ENCODE peak calls at places on chromosome 21, in four cellular contexts. One of them, this sample, is unnamed.

GRCh38 chr21:38984568-38984967 is 178.8 kb downstream of the ETS2 start:
- DNase-seq in K562: no peak
- DNase-seq in HepG2: no peak
- DNase-seq in WTC11: no peak
- DNase-seq in this sample: no peak

GRCh38 chr21:38913120-38913975 is 107.6 kb downstream of the ETS2 start:
- DNase-seq in K562: peak; percentile 49
- DNase-seq in HepG2: no peak
- DNase-seq in WTC11: peak; percentile 75
- DNase-seq in this sample: peak; percentile 31

GRCh38 chr21:37455504-37455911 is 88.9 kb downstream of the DYRK1A start:
- DNase-seq in K562: peak; percentile 94
- DNase-seq in HepG2: no peak
- DNase-seq in WTC11: no peak
- DNase-seq in this sample: no peak

GRCh38 chr21:36613064-36613463 is 85.9 kb upstream of the SIM2 start:
- DNase-seq in K562: no peak
- DNase-seq in HepG2: peak; percentile 49
- DNase-seq in WTC11: no peak
- DNase-seq in this sample: no peak

GRCh38 chr21:20822559-20823133 is 175.6 kb upstream of the NCAM2 start:
- DNase-seq in K562: no peak
- DNase-seq in HepG2: no peak
- DNase-seq in WTC11: no peak
- DNase-seq in this sample: no peak

GRCh38 chr21:26377111-26377694 is 195.9 kb downstream of the CYYR1 start:
- DNase-seq in K562: no peak
- DNase-seq in HepG2: no peak
- DNase-seq in WTC11: no peak
- DNase-seq in this sample: no peak

GRCh38 chr21:28959367-28960099 is 33.1 kb downstream of the LTN1 start:
- DNase-seq in K562: peak; percentile 6
- DNase-seq in HepG2: peak; percentile 2
- DNase-seq in WTC11: no peak
- DNase-seq in this sample: no peak

GRCh38 chr21:29254550-29254949 is 44.2 kb upstream of the BACH1 start:
- DNase-seq in K562: no peak
- DNase-seq in HepG2: no peak
- DNase-seq in WTC11: no peak
- DNase-seq in this sample: no peak

GRCh38 chr21:46092026-46092764 is 5.7 kb upstream of the COL6A2 start:
- DNase-seq in K562: no peak
- DNase-seq in HepG2: no peak
- DNase-seq in WTC11: no peak
- DNase-seq in this sample: no peak

GRCh38 chr21:22164912-22165311 is 1166.7 kb downstream of the NCAM2 start:
- DNase-seq in K562: peak; percentile 2
- DNase-seq in HepG2: no peak
- DNase-seq in WTC11: no peak
- DNase-seq in this sample: no peak

GRCh38 chr21:32611471-32611997 is 643 bp downstream of the CFAP298 start:
- DNase-seq in K562: peak; percentile 68
- DNase-seq in HepG2: no peak
- DNase-seq in WTC11: no peak
- DNase-seq in this sample: peak; percentile 54

GRCh38 chr21:18743523-18743922 is 339.9 kb upstream of the TMPRSS15 start:
- DNase-seq in K562: no peak
- DNase-seq in HepG2: no peak
- DNase-seq in WTC11: no peak
- DNase-seq in this sample: no peak

GRCh38 chr21:36235058-36235582 is 78.5 kb downstream of the DOP1B start:
- DNase-seq in K562: no peak
- DNase-seq in HepG2: peak; percentile 95
- DNase-seq in WTC11: no peak
- DNase-seq in this sample: no peak

GRCh38 chr21:31728952-31729351 is 3.0 kb downstream of the SCAF4 start:
- DNase-seq in K562: no peak
- DNase-seq in HepG2: no peak
- DNase-seq in WTC11: no peak
- DNase-seq in this sample: no peak

GRCh38 chr21:42037943-42038342 is 27.8 kb upstream of the ZBTB21 start:
- DNase-seq in K562: no peak
- DNase-seq in HepG2: peak; percentile 85
- DNase-seq in WTC11: no peak
- DNase-seq in this sample: no peak

GRCh38 chr21:33374874-33375644 is 28.2 kb upstream of the IFNGR2 start:
- DNase-seq in K562: no peak
- DNase-seq in HepG2: no peak
- DNase-seq in WTC11: no peak
- DNase-seq in this sample: no peak

GRCh38 chr21:31929548-31929947 is 56.7 kb downstream of the HUNK start:
- DNase-seq in K562: no peak
- DNase-seq in HepG2: peak; percentile 95
- DNase-seq in WTC11: no peak
- DNase-seq in this sample: no peak

GRCh38 chr21:39386194-39386593 is 37.3 kb upstream of the HMGN1 start:
- DNase-seq in K562: no peak
- DNase-seq in HepG2: peak; percentile 75
- DNase-seq in WTC11: no peak
- DNase-seq in this sample: no peak

GRCh38 chr21:38380391-38381137 is 117.7 kb downstream of the ERG start:
- DNase-seq in K562: no peak
- DNase-seq in HepG2: no peak
- DNase-seq in WTC11: no peak
- DNase-seq in this sample: no peak

DNA sequence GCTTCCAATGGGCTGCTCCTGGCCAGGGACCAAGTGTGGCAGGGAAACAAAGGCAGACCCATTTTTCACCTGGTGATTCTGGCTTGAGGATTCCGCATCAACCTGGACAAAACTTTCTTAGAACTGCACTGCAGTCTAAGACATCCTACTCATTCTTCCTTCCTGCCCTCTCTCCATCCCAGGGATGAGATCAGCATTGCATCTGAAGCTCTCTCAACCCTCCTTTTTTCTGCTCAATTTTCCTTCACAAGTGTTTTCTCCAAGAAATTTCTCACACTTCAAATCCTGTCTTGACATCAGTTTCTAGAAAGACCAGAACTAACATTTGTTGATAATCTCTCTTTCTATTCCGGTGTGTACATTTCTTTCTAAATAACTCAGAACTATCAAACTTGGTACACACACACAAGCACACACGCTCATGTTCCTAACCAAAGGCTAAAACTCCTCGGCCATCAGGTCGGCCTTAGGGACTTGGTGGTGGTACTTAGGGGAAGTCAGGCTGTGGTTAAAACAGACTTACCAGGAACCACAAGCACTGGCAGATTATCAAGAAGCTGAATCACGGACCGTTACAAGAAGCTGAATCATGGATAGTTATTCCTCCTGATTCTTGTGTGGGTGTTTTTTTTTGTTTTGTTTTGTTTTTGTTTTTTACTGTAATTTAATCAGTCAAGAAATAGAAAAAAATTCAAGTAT is 21.0 kb upstream of the CXADR start:
- DNase-seq in K562: no peak
- DNase-seq in HepG2: no peak
- DNase-seq in WTC11: no peak
- DNase-seq in this sample: no peak
- TF ChIP-seq ELF4 in K562: no peak
- TF ChIP-seq ELF4 in HepG2: no peak
- TF ChIP-seq ELF4 in WTC11: no peak
- TF ChIP-seq ELF4 in this sample: no peak

GRCh38 chr21:44930543-44930981 is 9.3 kb upstream of the SLX9 start:
- DNase-seq in K562: no peak
- DNase-seq in HepG2: no peak
- DNase-seq in WTC11: no peak
- DNase-seq in this sample: no peak

GRCh38 chr21:44931501-44932365 is 8.1 kb upstream of the SLX9 start:
- DNase-seq in K562: no peak
- DNase-seq in HepG2: no peak
- DNase-seq in WTC11: no peak
- DNase-seq in this sample: no peak

GRCh38 chr21:44932366-44933181 is 7.3 kb upstream of the SLX9 start:
- DNase-seq in K562: peak; percentile 59
- DNase-seq in HepG2: no peak
- DNase-seq in WTC11: no peak
- DNase-seq in this sample: no peak

GRCh38 chr21:44929799-44930542 is 9.3 kb upstream of the ITGB2 start:
- DNase-seq in K562: no peak
- DNase-seq in HepG2: no peak
- DNase-seq in WTC11: no peak
- DNase-seq in this sample: no peak

GRCh38 chr21:44931137-44931500 is 8.7 kb upstream of the SLX9 start:
- DNase-seq in K562: no peak
- DNase-seq in HepG2: no peak
- DNase-seq in WTC11: no peak
- DNase-seq in this sample: no peak
- TF ChIP-seq ELF4 in K562: no peak
- TF ChIP-seq ELF4 in HepG2: no peak
- TF ChIP-seq ELF4 in WTC11: no peak
- TF ChIP-seq ELF4 in this sample: no peak

DNA sequence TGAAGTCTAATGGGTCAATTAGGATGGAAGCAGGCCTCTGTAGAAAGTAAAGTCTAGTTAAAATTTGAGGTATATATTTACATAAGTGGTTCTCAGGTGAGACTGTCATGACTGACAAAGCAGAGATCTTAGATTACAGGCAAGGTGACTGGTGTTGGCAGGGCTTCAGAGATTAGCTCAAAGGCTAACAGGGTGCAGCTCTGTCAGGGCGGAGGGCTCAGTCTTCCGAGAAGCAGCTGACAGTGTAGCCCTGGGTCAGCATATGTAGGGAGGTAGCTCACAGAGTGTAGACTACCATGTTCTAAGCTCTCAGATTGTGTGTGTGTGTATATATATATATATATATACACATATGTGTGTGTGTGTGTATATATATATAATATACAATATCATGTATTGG is 54.7 kb downstream of the RBM11 start:
- DNase-seq in K562: peak; percentile 55
- DNase-seq in HepG2: no peak
- DNase-seq in WTC11: no peak
- DNase-seq in this sample: no peak
- TF ChIP-seq ELF4 in K562: no peak
- TF ChIP-seq ELF4 in HepG2: no peak
- TF ChIP-seq ELF4 in WTC11: no peak
- TF ChIP-seq ELF4 in this sample: no peak

GRCh38 chr21:44375686-44376320 is 22.4 kb downstream of the TRPM2 start:
- DNase-seq in K562: no peak
- DNase-seq in HepG2: no peak
- DNase-seq in WTC11: no peak
- DNase-seq in this sample: no peak
- TF ChIP-seq ELF4 in K562: no peak
- TF ChIP-seq ELF4 in HepG2: no peak
- TF ChIP-seq ELF4 in WTC11: no peak
- TF ChIP-seq ELF4 in this sample: no peak

GRCh38 chr21:43274022-43274945 is 105.5 kb downstream of the CRYAA start:
- DNase-seq in K562: no peak
- DNase-seq in HepG2: no peak
- DNase-seq in WTC11: no peak
- DNase-seq in this sample: no peak
- TF ChIP-seq ELF4 in K562: no peak
- TF ChIP-seq ELF4 in HepG2: no peak
- TF ChIP-seq ELF4 in WTC11: no peak
- TF ChIP-seq ELF4 in this sample: no peak

GRCh38 chr21:27653481-27653880 is 686.6 kb upstream of the ADAMTS5 start:
- DNase-seq in K562: no peak
- DNase-seq in HepG2: no peak
- DNase-seq in WTC11: no peak
- DNase-seq in this sample: no peak
- TF ChIP-seq ELF4 in K562: no peak
- TF ChIP-seq ELF4 in HepG2: no peak
- TF ChIP-seq ELF4 in WTC11: no peak
- TF ChIP-seq ELF4 in this sample: no peak

DNA sequence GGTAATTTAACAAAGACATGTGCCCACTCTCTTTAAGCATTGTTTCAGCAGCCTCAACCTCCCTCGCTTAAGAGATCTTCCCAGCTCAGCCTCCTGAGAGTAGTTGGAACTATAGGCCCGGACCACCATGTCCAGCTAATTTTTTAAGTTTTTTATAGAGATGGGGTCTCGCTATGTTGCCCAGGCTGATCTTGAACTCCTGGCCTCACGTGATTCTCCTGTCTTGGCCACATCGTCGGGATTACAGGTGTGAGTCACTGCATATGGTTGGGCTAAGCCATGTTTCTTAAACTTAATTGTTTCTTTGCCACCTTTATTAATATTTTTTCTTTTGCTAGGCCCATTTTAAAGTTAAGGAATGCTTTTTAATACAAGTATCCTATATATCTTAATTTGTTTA is 18.6 kb upstream of the AGPAT3 start:
- DNase-seq in K562: no peak
- DNase-seq in HepG2: no peak
- DNase-seq in WTC11: no peak
- DNase-seq in this sample: no peak
- TF ChIP-seq ELF4 in K562: no peak
- TF ChIP-seq ELF4 in HepG2: no peak
- TF ChIP-seq ELF4 in WTC11: no peak
- TF ChIP-seq ELF4 in this sample: no peak

This sample was measured in HEK293T.